ENCODE peak calls at places on chromosome 17, in six cellular contexts. R is CD4-positive, alpha-beta T cell; N is suprapubic skin; C is GM13977; Q is WTC11; Y is sigmoid colon. S is an unnamed sample.

GRCh38 chr17:76996741-76997694 is 128.8 kb downstream of the MGAT5B start:
- DNase-seq in Q (no peak), N (no peak), C (no peak), Y (no peak), R (peak; percentile 14), S (peak; percentile 46)

GRCh38 chr17:17740627-17741237 is 59.5 kb downstream of the RAI1 start:
- DNase-seq in R (peak; percentile 66), Q (peak; percentile 43), Y (no peak), C (no peak), N (no peak), S (peak; percentile 74)

GRCh38 chr17:49063652-49064051 is 66.5 kb downstream of the IGF2BP1 start:
- DNase-seq in Y (no peak), R (no peak), Q (no peak), N (no peak), C (no peak), S (no peak)

GRCh38 chr17:49196520-49196919 is 13.9 kb downstream of the GNGT2 start:
- DNase-seq in N (peak; percentile 2), R (no peak), Q (no peak), C (no peak), Y (no peak), S (no peak)

GRCh38 chr17:37191219-37191618 is 184.6 kb upstream of the C17orf78 start:
- DNase-seq in N (no peak), Q (no peak), R (no peak), C (no peak), Y (no peak), S (no peak)

GRCh38 chr17:38510424-38511125 is 82.3 kb downstream of the ARHGAP23 start:
- DNase-seq in Q (peak; percentile 65), C (peak; percentile 62), R (no peak), N (no peak), Y (no peak), S (no peak)

GRCh38 chr17:6475411-6475810 is 31.2 kb downstream of the PIMREG start:
- DNase-seq in Q (no peak), N (no peak), Y (no peak), C (no peak), R (no peak), S (no peak)

GRCh38 chr17:38560503-38561318 is 45.0 kb downstream of the SRCIN1 start:
- DNase-seq in Y (no peak), Q (no peak), R (no peak), C (no peak), N (peak; percentile 51), S (peak; percentile 44)

GRCh38 chr17:50550661-50551432 is 3.9 kb downstream of the SPATA20 start:
- DNase-seq in N (peak; percentile 87), R (no peak), C (no peak), Y (peak; percentile 95), Q (peak; percentile 94), S (peak; percentile 33)

GRCh38 chr17:17063546-17064122 is 21.4 kb downstream of the MPRIP start:
- DNase-seq in R (no peak), Q (no peak), N (peak; percentile 74), Y (peak; percentile 83), C (no peak), S (no peak)

GRCh38 chr17:29694923-29695563 is 72.3 kb upstream of the CORO6 start:
- DNase-seq in N (no peak), Y (no peak), R (no peak), Q (no peak), C (no peak), S (no peak)

GRCh38 chr17:46943511-46944393 is 20.8 kb downstream of the GOSR2 start:
- DNase-seq in C (no peak), N (no peak), R (no peak), Y (peak; percentile 77), Q (peak; percentile 37), S (peak; percentile 41)

GRCh38 chr17:4250887-4251286 is 12.9 kb downstream of the ANKFY1 start:
- DNase-seq in R (no peak), Q (no peak), C (no peak), Y (no peak), N (no peak), S (no peak)

GRCh38 chr17:66593116-66593515 is 241.8 kb upstream of the CACNG5 start:
- DNase-seq in C (no peak), Q (no peak), Y (no peak), N (no peak), R (no peak), S (no peak)

GRCh38 chr17:75474736-75475135 is 18.3 kb downstream of the TMEM94 start:
- DNase-seq in R (no peak), Y (no peak), Q (no peak), N (no peak), C (no peak), S (no peak)

GRCh38 chr17:76845524-76845923 is 22.7 kb upstream of the MGAT5B start:
- DNase-seq in Y (no peak), N (no peak), C (no peak), R (no peak), Q (no peak), S (no peak)

GRCh38 chr17:12622726-12623125 is 43.0 kb upstream of the MYOCD start:
- DNase-seq in C (no peak), N (no peak), R (no peak), Q (no peak), Y (no peak), S (no peak)

GRCh38 chr17:81336930-81337325 is 41.8 kb upstream of the SLC38A10 start:
- DNase-seq in Q (no peak), C (no peak), Y (peak; percentile 65), R (no peak), N (no peak), S (no peak)

GRCh38 chr17:65103896-65104295 is 33.3 kb upstream of the RGS9 start:
- DNase-seq in C (no peak), R (no peak), N (no peak), Q (no peak), Y (peak; percentile 56), S (no peak)

GRCh38 chr17:56316604-56317003 is 163.3 kb downstream of the ANKFN1 start:
- DNase-seq in R (no peak), N (no peak), C (no peak), Q (no peak), Y (no peak), S (no peak)

GRCh38 chr17:35341465-35341992 is 31.9 kb downstream of the SLFN11 start:
- DNase-seq in R (no peak), C (peak; percentile 36), Y (no peak), Q (no peak), N (no peak), S (peak; percentile 48)

GRCh38 chr17:5758651-5759050 is 174.3 kb upstream of the NLRP1 start:
- DNase-seq in R (no peak), C (no peak), Y (no peak), N (no peak), Q (peak; percentile 53), S (peak; percentile 7)

GRCh38 chr17:21140911-21141310 is 14.1 kb downstream of the DHRS7B start:
- DNase-seq in Y (no peak), C (peak; percentile 53), Q (no peak), N (no peak), R (no peak), S (no peak)

GRCh38 chr17:63496177-63496576 is 19.3 kb downstream of the ACE start:
- DNase-seq in C (no peak), Y (no peak), Q (no peak), N (no peak), R (no peak), S (no peak)
- TF ChIP-seq CTCF in C (no peak), Y (no peak), Q (no peak), N (no peak), R (no peak), S (no peak)

DNA sequence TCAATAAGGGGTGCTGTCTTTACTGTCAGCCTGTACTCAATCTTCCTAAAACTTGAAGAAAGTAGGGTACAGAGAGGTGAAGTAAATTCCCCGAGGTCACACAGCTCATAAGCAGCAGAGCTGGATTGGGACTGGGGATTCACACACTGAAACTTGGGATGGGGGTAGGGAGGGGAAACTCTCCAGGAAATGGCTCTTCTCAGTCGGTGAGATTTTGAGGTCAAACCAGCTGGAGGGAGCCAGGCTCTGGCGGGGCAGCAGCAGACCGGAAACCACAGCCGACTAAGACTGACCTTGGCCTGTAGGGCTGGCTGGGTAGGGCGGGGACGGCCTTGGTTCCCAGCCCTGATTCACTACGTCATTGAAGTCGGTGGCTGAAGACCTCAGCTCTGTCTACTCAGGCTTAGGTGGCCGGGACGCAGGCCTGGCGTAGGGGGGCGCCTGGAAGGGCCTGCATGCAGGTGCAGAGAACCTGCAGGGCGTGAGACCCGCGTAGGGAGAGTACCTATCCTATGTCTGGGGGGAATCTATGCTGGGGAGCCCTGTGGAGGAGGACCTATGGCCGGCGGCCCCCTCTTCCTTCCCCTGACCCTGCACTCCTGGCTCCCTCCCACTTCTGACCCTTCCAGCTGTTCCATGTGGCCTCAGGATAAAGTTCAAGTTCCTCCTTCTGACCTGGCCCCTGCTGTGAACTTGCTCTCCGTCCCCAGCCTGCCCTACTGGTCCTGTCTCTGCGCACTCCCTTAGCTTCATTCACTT is 11.8 kb upstream of the SLC4A1 start:
- DNase-seq in Q (peak; percentile 80), R (no peak), C (peak; percentile 78), Y (peak; percentile 82), N (peak; percentile 71), S (peak; percentile 46)
- TF ChIP-seq CTCF in Q (no peak), R (no peak), C (no peak), Y (no peak), N (no peak), S (no peak)

DNA sequence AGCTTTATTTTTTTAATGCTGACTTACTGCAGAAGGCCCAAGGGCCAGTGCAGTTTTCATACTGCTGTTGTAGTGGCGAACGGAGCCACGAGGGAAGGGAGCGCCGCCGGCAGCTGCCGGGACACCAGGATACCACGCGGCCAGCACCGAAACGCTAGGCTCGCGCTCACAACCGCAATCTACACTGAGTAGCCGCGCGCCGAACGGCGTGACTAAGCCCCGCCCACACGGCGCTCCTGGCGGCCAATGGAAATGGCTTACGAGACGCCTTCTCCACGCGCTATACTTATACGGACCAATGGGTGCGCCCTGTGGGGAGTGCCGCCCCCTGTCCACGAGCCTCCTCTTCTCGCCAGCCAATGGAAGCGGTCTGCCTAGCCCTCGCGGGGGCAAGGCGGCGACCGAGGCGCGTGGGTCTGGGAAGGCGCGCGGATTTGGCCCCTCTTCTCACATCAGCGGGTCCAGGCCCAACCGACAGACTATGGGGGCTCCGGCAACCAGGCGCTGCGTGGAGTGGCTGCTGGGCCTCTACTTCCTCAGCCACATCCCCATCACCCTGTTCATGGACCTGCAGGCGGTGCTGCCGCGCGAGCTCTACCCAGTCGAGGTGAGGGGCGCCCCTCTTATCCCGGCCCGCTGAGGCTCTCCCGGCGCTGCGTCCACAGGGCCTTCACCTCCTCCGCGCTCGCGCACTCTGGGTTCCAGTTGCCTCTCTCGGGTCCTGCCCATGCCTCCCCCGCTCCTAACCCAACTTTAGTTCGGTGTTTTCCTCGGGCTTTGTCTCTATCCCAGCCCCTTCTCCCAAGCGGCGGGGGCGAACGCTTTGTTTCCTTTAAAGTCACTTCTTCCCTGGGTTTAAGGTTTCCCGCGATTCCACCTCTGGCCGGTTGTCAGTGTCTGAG is at the start of gene TMEM97:
- DNase-seq in N (peak; percentile 97), R (peak; percentile 90), Q (peak; percentile 95), Y (peak; percentile 98), C (peak; percentile 96), S (peak; percentile 99)
- TF ChIP-seq CTCF in N (no peak), R (no peak), Q (no peak), Y (no peak), C (peak; percentile 1), S (peak; percentile 29)

DNA sequence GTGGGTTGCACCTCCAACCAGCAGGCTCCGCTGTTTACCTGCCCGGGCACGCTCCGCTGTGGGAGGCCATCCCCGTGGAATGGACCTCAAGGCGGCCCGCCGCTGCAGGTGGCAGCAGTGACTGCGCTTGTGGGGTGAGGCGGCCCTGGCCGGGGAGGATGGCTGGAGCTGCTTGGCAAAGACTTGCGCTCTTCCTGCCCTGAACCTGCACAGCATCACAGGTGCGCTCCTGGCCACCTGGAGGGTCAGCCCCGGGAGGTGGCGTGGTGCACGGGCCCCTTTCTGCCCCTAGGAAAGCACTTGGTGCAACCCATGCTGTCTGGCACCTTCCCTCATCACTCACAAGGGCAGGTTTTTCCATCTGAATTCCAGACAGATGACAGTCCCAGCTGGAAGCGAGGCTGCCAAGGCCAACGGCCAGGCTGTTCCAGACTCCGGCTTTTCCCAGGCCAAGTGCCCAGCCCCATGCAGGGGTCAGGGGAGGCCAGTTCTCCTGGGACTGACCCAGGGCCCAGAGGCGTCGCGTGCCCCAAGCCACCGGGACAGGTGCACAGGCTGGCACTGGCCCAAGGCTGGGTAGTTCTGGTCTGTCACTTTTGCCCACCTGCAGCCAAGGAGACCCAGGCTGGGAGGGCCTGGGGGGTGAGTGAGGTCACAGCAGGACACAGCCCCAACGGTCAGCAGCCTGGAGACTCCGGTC is 13.3 kb downstream of the UTS2R start:
- DNase-seq in Q (no peak), R (no peak), C (no peak), Y (no peak), N (no peak), S (no peak)
- TF ChIP-seq CTCF in Q (no peak), R (no peak), C (no peak), Y (no peak), N (no peak), S (no peak)